ENCODE peak calls at places on chromosomes 7 and 10, in nine cellular contexts. F is GM12865, H is endothelial cell, Y is kidney epithelial cell, Z is uterus, P is AG09309, G is SK-N-SH, O is H9, S is heart left ventricle. K is an unnamed sample.

GRCh38 chr10:17758896-17759295 is 6.9 kb downstream of the TMEM236 start:
- DNase-seq in F (no peak), P (no peak), G (no peak), S (no peak), Y (no peak), O (no peak), Z (no peak), H (no peak), K (no peak)

GRCh38 chr7:90298145-90299038 is 22.7 kb downstream of the FAM237B start:
- DNase-seq in Z (no peak), O (no peak), Y (peak), S (no peak), H (no peak), F (peak), G (peak), P (peak), K (no peak)

GRCh38 chr7:149562602-149563001 is 65.0 kb upstream of the ZNF746 start:
- DNase-seq in H (no peak), Z (no peak), O (no peak), G (no peak), F (no peak), S (no peak), Y (no peak), P (no peak), K (no peak)

GRCh38 chr7:69827140-69827919 is 229.1 kb downstream of the AUTS2 start:
- DNase-seq in Z (no peak), F (no peak), O (no peak), S (no peak), H (no peak), G (no peak), Y (no peak), P (no peak), K (no peak)

GRCh38 chr10:15320522-15321203 is 50.4 kb downstream of the FAM171A1 start:
- DNase-seq in Z (no peak), O (no peak), Y (no peak), S (no peak), G (no peak), H (no peak), F (no peak), P (no peak), K (no peak)

GRCh38 chr10:35336084-35336831 is at the start of gene CCNY:
- DNase-seq in S (peak), H (peak), Y (no peak), G (peak), F (peak), Z (peak), O (peak), P (no peak), K (peak)

GRCh38 chr10:35685402-35685801 is 43.3 kb upstream of the FZD8 start:
- DNase-seq in S (no peak), Y (no peak), F (no peak), G (no peak), H (no peak), Z (no peak), O (no peak), P (no peak), K (no peak)

GRCh38 chr10:123241391-123242141 is 87.4 kb downstream of the BUB3 start:
- DNase-seq in H (no peak), Y (no peak), Z (no peak), P (no peak), F (peak), O (no peak), S (no peak), G (no peak), K (no peak)

GRCh38 chr7:108236681-108237415 is 106.7 kb upstream of the LAMB4 start:
- DNase-seq in Y (no peak), H (no peak), Z (no peak), G (no peak), F (no peak), S (no peak), P (no peak), O (no peak), K (no peak)

GRCh38 chr10:60703266-60704041 is 74.8 kb upstream of the CDK1 start:
- DNase-seq in F (no peak), Z (no peak), Y (no peak), G (no peak), S (no peak), H (no peak), O (no peak), P (no peak), K (no peak)

DNA sequence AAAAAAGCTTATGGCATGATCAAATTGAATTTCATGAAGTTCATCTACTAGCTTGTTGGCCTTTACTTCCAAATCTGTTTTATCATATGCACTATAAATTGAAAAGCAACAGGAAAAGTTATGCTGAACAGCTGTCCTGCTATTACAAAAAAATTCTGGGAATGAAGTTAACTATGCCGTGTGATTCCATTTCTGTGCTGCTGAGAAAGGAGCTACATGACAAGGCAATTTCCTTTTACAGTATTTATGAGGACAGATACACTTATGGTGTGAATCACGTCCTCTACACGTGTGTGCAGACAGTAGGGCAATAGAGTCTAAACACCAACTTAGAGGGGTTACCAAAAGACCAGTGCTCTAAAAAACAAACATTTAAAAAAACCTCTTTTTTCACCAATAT is 426.4 kb upstream of the AKR1E2 start:
- DNase-seq in G (no peak), P (peak), S (no peak), Z (no peak), H (no peak), O (no peak), F (no peak), Y (no peak), K (no peak)
- TF ChIP-seq CTCF in G (no peak), P (no peak), S (no peak), Z (no peak), H (no peak), O (no peak), F (no peak), Y (no peak), K (no peak)

GRCh38 chr10:1735562-1735961 is 1.8 kb downstream of the ADARB2 start:
- DNase-seq in G (no peak), Z (no peak), O (no peak), Y (no peak), S (no peak), H (no peak), F (no peak), P (no peak), K (no peak)

GRCh38 chr10:1736972-1737221 is 428 bp downstream of the ADARB2 start:
- DNase-seq in H (no peak), S (peak), F (no peak), Y (no peak), P (no peak), O (no peak), G (no peak), Z (no peak), K (no peak)

GRCh38 chr10:1736180-1736971 is 949 bp downstream of the ADARB2 start:
- DNase-seq in H (no peak), S (peak), G (peak), O (no peak), Y (no peak), Z (no peak), F (no peak), P (no peak), K (no peak)

GRCh38 chr10:1738950-1739349 is 1.6 kb upstream of the ADARB2 start:
- DNase-seq in P (no peak), H (no peak), G (no peak), S (no peak), Z (no peak), O (no peak), Y (no peak), F (peak), K (no peak)

GRCh38 chr10:1737222-1738061 is at the start of gene ADARB2:
- DNase-seq in Z (no peak), Y (peak), S (peak), F (peak), H (peak), O (peak), G (peak), P (no peak), K (peak)
- TF ChIP-seq CTCF in Z (no peak), Y (no peak), S (no peak), F (no peak), H (no peak), O (no peak), G (no peak), P (no peak), K (no peak)

DNA sequence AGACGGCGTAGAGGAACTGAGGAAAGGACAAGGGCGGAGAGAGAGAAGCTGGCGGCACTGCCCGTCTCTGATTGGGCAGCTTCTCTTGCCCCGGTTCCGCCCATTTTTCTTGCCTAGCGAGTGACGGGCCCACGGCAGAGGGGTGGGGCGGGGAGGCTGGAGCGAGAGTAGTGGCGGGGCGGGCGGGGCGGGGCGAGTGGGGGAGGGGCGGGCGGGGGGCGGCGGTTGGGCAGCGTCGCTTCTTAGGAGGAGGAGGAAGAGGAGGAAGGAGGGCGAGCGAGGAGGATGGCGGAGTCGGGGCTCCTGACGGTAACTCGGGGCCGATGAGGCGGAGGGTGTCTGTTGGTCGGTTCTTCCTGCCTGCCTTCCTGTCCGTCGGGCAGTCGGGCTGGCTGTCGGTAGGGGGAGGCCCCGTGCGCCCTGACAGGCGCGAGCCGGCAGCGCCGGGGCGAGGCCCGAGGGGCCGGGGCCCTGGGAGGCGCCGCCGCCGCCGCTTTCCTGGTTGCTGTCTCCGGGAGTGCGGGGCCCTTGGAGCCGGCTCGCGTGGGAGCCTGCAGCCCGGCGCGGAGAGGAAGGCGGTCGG is at the start of gene SHOC2:
- DNase-seq in F (peak), H (peak), O (peak), P (no peak), Z (peak), Y (no peak), G (peak), S (peak), K (peak)
- TF ChIP-seq CTCF in F (peak), H (no peak), O (peak), P (peak), Z (no peak), Y (peak), G (no peak), S (peak), K (peak)

GRCh38 chr10:111344804-111345203 is 268.0 kb downstream of the ADRA2A start:
- DNase-seq in O (peak), Y (no peak), G (peak), P (no peak), H (no peak), S (no peak), F (peak), Z (no peak), K (peak)
- TF ChIP-seq CTCF in O (peak), Y (peak), G (no peak), P (no peak), H (peak), S (peak), F (peak), Z (no peak), K (peak)

GRCh38 chr10:89526396-89526795 is 9.0 kb downstream of the SLC16A12 start:
- DNase-seq in G (no peak), P (no peak), F (no peak), O (no peak), Z (no peak), H (no peak), Y (no peak), S (no peak), K (no peak)
- TF ChIP-seq CTCF in G (no peak), P (no peak), F (no peak), O (no peak), Z (no peak), H (no peak), Y (no peak), S (no peak), K (no peak)